ENCODE peak calls at places on chromosomes 13 and 19, in seven cellular contexts. Z is dorsolateral prefrontal cortex; R is stimulated activated CD8-positive, alpha-beta memory T cell treated with anti-CD3 and anti-CD28 coated beads, Interleukin-15, amount 100 ng/mL, for 4 hours; B is tibial artery; E is GM12865; N is NCI-H774; X is lower leg skin. Y is an unnamed sample.

GRCh38 chr19:37817180-37817911 is 38.0 kb upstream of the ZNF573 start:
- DNase-seq in Z (peak), R (no peak), B (peak), E (no peak), N (peak), X (peak), Y (peak)

GRCh38 chr13:113732961-113733950 is 25.8 kb upstream of the TMEM255B start:
- DNase-seq in Z (no peak), R (no peak), B (no peak), E (no peak), N (no peak), X (no peak), Y (no peak)

GRCh38 chr13:27588405-27588804 is 31.9 kb downstream of the LNX2 start:
- DNase-seq in Z (no peak), R (no peak), B (no peak), E (no peak), N (no peak), X (no peak), Y (no peak)

GRCh38 chr19:35756373-35757230 is at the start of gene HSPB6:
- DNase-seq in Z (no peak), R (no peak), B (peak), E (no peak), N (no peak), X (no peak), Y (peak)

GRCh38 chr19:17108453-17108784 is 32.8 kb downstream of the MYO9B start:
- DNase-seq in Z (no peak), R (no peak), B (no peak), E (peak), N (no peak), X (no peak), Y (no peak)

GRCh38 chr13:39655041-39655568 is 357 bp upstream of the COG6 start:
- DNase-seq in Z (no peak), R (no peak), B (no peak), E (peak), N (no peak), X (no peak), Y (no peak)

GRCh38 chr13:33345842-33346241 is 60.3 kb upstream of the STARD13 start:
- DNase-seq in Z (no peak), R (no peak), B (no peak), E (no peak), N (no peak), X (no peak), Y (no peak)

GRCh38 chr19:19445288-19445687 is 39.8 kb downstream of the GATAD2A start:
- DNase-seq in Z (no peak), R (no peak), B (no peak), E (no peak), N (no peak), X (no peak), Y (no peak)

GRCh38 chr19:3785464-3785937 is 680 bp downstream of the MATK start:
- DNase-seq in Z (peak), R (peak), B (no peak), E (no peak), N (no peak), X (no peak), Y (no peak)

GRCh38 chr19:58338825-58339558 is 12.2 kb downstream of the ZSCAN22 start:
- DNase-seq in Z (no peak), R (no peak), B (no peak), E (no peak), N (no peak), X (no peak), Y (no peak)

GRCh38 chr19:40803857-40804782 is 5.1 kb downstream of the EGLN2 start:
- DNase-seq in Z (no peak), R (no peak), B (no peak), E (peak), N (no peak), X (no peak), Y (no peak)

GRCh38 chr19:19115954-19116353 is 22.3 kb downstream of the TMEM161A start:
- DNase-seq in Z (no peak), R (no peak), B (no peak), E (peak), N (no peak), X (no peak), Y (no peak)

GRCh38 chr19:55034751-55035150 is 3.3 kb downstream of the GP6 start:
- DNase-seq in Z (no peak), R (no peak), B (no peak), E (no peak), N (no peak), X (no peak), Y (no peak)

GRCh38 chr19:2428027-2428690 is 773 bp upstream of the TIMM13 start:
- DNase-seq in Z (peak), R (no peak), B (no peak), E (no peak), N (peak), X (peak), Y (no peak)

GRCh38 chr13:113122571-113123225 is at the start of gene F10:
- DNase-seq in Z (peak), R (no peak), B (peak), E (no peak), N (no peak), X (peak), Y (peak)

GRCh38 chr19:34645551-34645950 is 31.4 kb downstream of the SCGB2B2 start:
- DNase-seq in Z (no peak), R (no peak), B (no peak), E (no peak), N (no peak), X (no peak), Y (no peak)

GRCh38 chr13:111265701-111266035 is 54.8 kb upstream of the TEX29 start:
- DNase-seq in Z (no peak), R (no peak), B (no peak), E (no peak), N (no peak), X (no peak), Y (peak)

GRCh38 chr13:101673360-101674105 is 221.1 kb downstream of the ITGBL1 start:
- DNase-seq in Z (no peak), R (no peak), B (no peak), E (no peak), N (no peak), X (no peak), Y (no peak)

GRCh38 chr13:30752201-30752797 is 17.0 kb downstream of the ALOX5AP start:
- DNase-seq in Z (no peak), R (no peak), B (no peak), E (no peak), N (no peak), X (no peak), Y (no peak)

GRCh38 chr13:32669030-32669646 is 82.9 kb downstream of the PDS5B start:
- DNase-seq in Z (no peak), R (no peak), B (no peak), E (peak), N (no peak), X (no peak), Y (no peak)

GRCh38 chr13:73173160-73173905 is 114.5 kb downstream of the KLF5 start:
- DNase-seq in Z (no peak), R (no peak), B (no peak), E (no peak), N (no peak), X (no peak), Y (no peak)

GRCh38 chr13:76630629-76631028 is 255.6 kb downstream of the KCTD12 start:
- DNase-seq in Z (no peak), R (no peak), B (no peak), E (no peak), N (no peak), X (no peak), Y (no peak)

GRCh38 chr13:75178436-75178835 is 303.5 kb downstream of the TBC1D4 start:
- DNase-seq in Z (no peak), R (no peak), B (no peak), E (no peak), N (no peak), X (no peak), Y (no peak)

GRCh38 chr19:32339988-32340874 is 5.2 kb upstream of the ZNF507 start:
- DNase-seq in Z (peak), R (no peak), B (peak), E (peak), N (no peak), X (peak), Y (peak)

GRCh38 chr19:41810301-41810700 is 13.9 kb downstream of the CEACAM3 start:
- DNase-seq in Z (no peak), R (no peak), B (no peak), E (no peak), N (no peak), X (no peak), Y (no peak)

GRCh38 chr19:50358483-50359431 is 6.7 kb downstream of the NAPSA start:
- DNase-seq in Z (peak), R (peak), B (no peak), E (peak), N (peak), X (no peak), Y (no peak)

GRCh38 chr13:112699318-112699918 is 9.6 kb downstream of the ATP11A start:
- DNase-seq in Z (peak), R (no peak), B (peak), E (no peak), N (peak), X (no peak), Y (no peak)

GRCh38 chr19:45189971-45190370 is 11.4 kb downstream of the BLOC1S3 start:
- DNase-seq in Z (no peak), R (no peak), B (no peak), E (no peak), N (no peak), X (no peak), Y (no peak)

GRCh38 chr13:48542581-48543341 is 9.9 kb upstream of the RCBTB2 start:
- DNase-seq in Z (peak), R (no peak), B (peak), E (no peak), N (peak), X (peak), Y (peak)

GRCh38 chr19:56087647-56088346 is 33.3 kb downstream of the ZNF787 start:
- DNase-seq in Z (no peak), R (no peak), B (no peak), E (no peak), N (no peak), X (no peak), Y (no peak)

GRCh38 chr13:25352806-25353205 is 19.0 kb upstream of the ATP8A2 start:
- DNase-seq in Z (no peak), R (no peak), B (no peak), E (no peak), N (no peak), X (no peak), Y (no peak)

GRCh38 chr19:7979011-7979410 is 26.4 kb downstream of the ELAVL1 start:
- DNase-seq in Z (no peak), R (no peak), B (no peak), E (no peak), N (no peak), X (no peak), Y (no peak)

GRCh38 chr13:30968734-30969335 is 36.4 kb downstream of the TEX26 start:
- DNase-seq in Z (no peak), R (no peak), B (no peak), E (no peak), N (no peak), X (no peak), Y (no peak)